ENCODE peak calls at places on chromosomes 6 and 20, in nine cellular contexts. A is pancreas; P is COR-L47; S is neural crest cell; L is Jurkat, Clone E6-1; C is fibroblast of the aortic adventitia; B is HFF-Myc; D is A549; G is GM23248. Q is an unnamed sample.

GRCh38 chr20:44714701-44715494 is at the start of gene CCN5:
- DNase-seq in G (peak), P (peak), L (no peak), D (peak), C (peak), B (no peak), S (no peak), A (peak), Q (peak)

GRCh38 chr6:45903959-45904358 is 111.7 kb downstream of the CLIC5 start:
- DNase-seq in D (no peak), B (no peak), L (no peak), C (no peak), P (no peak), S (no peak), A (no peak), G (no peak), Q (no peak)

GRCh38 chr20:25586877-25587276 is 1.5 kb upstream of the NINL start:
- DNase-seq in S (no peak), L (no peak), D (peak), A (no peak), C (no peak), G (peak), B (no peak), P (no peak), Q (no peak)

GRCh38 chr20:6919792-6920468 is 152.4 kb downstream of the BMP2 start:
- DNase-seq in P (peak), L (no peak), D (no peak), S (no peak), B (no peak), A (no peak), C (no peak), G (no peak), Q (no peak)

GRCh38 chr6:64280569-64280968 is 645.0 kb downstream of the PHF3 start:
- DNase-seq in A (no peak), B (no peak), C (peak), L (peak), D (peak), P (peak), G (peak), S (peak), Q (no peak)

GRCh38 chr6:37673436-37673835 is 24.2 kb downstream of the MDGA1 start:
- DNase-seq in G (no peak), B (no peak), A (no peak), S (no peak), P (no peak), L (no peak), C (no peak), D (no peak), Q (peak)

GRCh38 chr6:3402310-3403243 is 54.3 kb downstream of the SLC22A23 start:
- DNase-seq in S (no peak), C (no peak), B (no peak), L (no peak), G (no peak), A (no peak), D (no peak), P (no peak), Q (no peak)

GRCh38 chr6:133456934-133457333 is 215.8 kb downstream of the EYA4 start:
- DNase-seq in L (no peak), C (no peak), B (no peak), A (no peak), D (no peak), P (no peak), S (no peak), G (no peak), Q (no peak)

GRCh38 chr6:52286798-52287432 is 2.4 kb upstream of the MCM3 start:
- DNase-seq in L (peak), A (peak), B (no peak), C (peak), P (peak), D (peak), G (peak), S (peak), Q (peak)

GRCh38 chr20:31704225-31705119 is 18.2 kb downstream of the BCL2L1 start:
- DNase-seq in G (peak), C (peak), S (no peak), L (no peak), D (peak), P (no peak), A (peak), B (no peak), Q (no peak)

GRCh38 chr6:18269253-18269652 is 4.9 kb upstream of the DEK start:
- DNase-seq in L (peak), P (peak), S (no peak), C (peak), B (peak), G (peak), A (no peak), D (no peak), Q (no peak)

GRCh38 chr6:75467906-75468460 is 25.6 kb downstream of the FILIP1 start:
- DNase-seq in L (no peak), C (no peak), P (no peak), S (no peak), G (no peak), D (no peak), A (no peak), B (no peak), Q (no peak)

GRCh38 chr6:168088161-168089106 is 9.4 kb upstream of the FRMD1 start:
- DNase-seq in L (no peak), C (peak), B (peak), S (peak), A (peak), P (no peak), G (peak), D (no peak), Q (no peak)

GRCh38 chr6:14381225-14381887 is 263.8 kb downstream of the CD83 start:
- DNase-seq in B (no peak), P (peak), L (no peak), C (no peak), A (no peak), D (no peak), S (no peak), G (no peak), Q (peak)

GRCh38 chr6:4693566-4693965 is 82.6 kb upstream of the CDYL start:
- DNase-seq in A (no peak), B (no peak), C (no peak), D (no peak), L (no peak), P (no peak), G (no peak), S (no peak), Q (no peak)

GRCh38 chr6:166770216-166771116 is 143.4 kb upstream of the RPS6KA2 start:
- DNase-seq in S (no peak), A (no peak), G (peak), P (no peak), C (no peak), L (no peak), B (no peak), D (no peak), Q (no peak)

GRCh38 chr20:34546751-34547181 is 11.8 kb upstream of the MAP1LC3A start:
- DNase-seq in G (no peak), L (no peak), P (peak), S (no peak), C (no peak), B (no peak), D (no peak), A (no peak), Q (peak)

GRCh38 chr6:169932491-169932890 is 181.1 kb downstream of the ERMARD start:
- DNase-seq in G (no peak), D (no peak), P (no peak), L (no peak), S (no peak), C (no peak), B (no peak), A (no peak), Q (no peak)

GRCh38 chr6:44304282-44305199 is 8.6 kb downstream of the AARS2 start:
- DNase-seq in S (peak), A (no peak), G (peak), L (peak), D (peak), P (no peak), C (peak), B (no peak), Q (no peak)

GRCh38 chr20:39778847-39779641 is 816.9 kb downstream of the DHX35 start:
- DNase-seq in D (no peak), B (no peak), A (no peak), G (peak), P (no peak), S (no peak), C (peak), L (no peak), Q (no peak)

GRCh38 chr6:16850332-16851022 is 89.2 kb upstream of the ATXN1 start:
- DNase-seq in B (no peak), G (no peak), C (no peak), S (no peak), P (peak), D (no peak), A (no peak), L (no peak), Q (no peak)

GRCh38 chr6:13488015-13488895 is 855 bp upstream of the GFOD1 start:
- DNase-seq in A (peak), P (peak), S (peak), L (no peak), G (peak), C (peak), D (no peak), B (no peak), Q (no peak)

GRCh38 chr6:163260111-163260895 is 154.2 kb upstream of the QKI start:
- DNase-seq in P (peak), B (no peak), A (peak), D (no peak), S (no peak), L (no peak), C (peak), G (peak), Q (no peak)

GRCh38 chr20:63021356-63022321 is 14.9 kb upstream of the BHLHE23 start:
- DNase-seq in B (no peak), G (no peak), D (no peak), C (no peak), A (no peak), P (no peak), S (no peak), L (no peak), Q (no peak)

GRCh38 chr6:42510795-42511194 is 53.0 kb upstream of the UBR2 start:
- DNase-seq in G (no peak), P (no peak), C (no peak), B (no peak), S (no peak), L (no peak), D (no peak), A (no peak), Q (no peak)

GRCh38 chr6:26016326-26017275 is 54.0 kb downstream of the TRIM38 start:
- DNase-seq in C (no peak), D (no peak), G (peak), A (no peak), P (no peak), L (no peak), S (no peak), B (no peak), Q (no peak)

GRCh38 chr6:4491501-4492260 is 284.5 kb upstream of the CDYL start:
- DNase-seq in B (no peak), S (no peak), P (no peak), C (no peak), L (no peak), G (peak), D (no peak), A (no peak), Q (no peak)

GRCh38 chr6:128508588-128509296 is 11.7 kb downstream of the PTPRK start:
- DNase-seq in C (peak), S (no peak), L (no peak), A (no peak), P (no peak), G (peak), B (peak), D (peak), Q (no peak)

GRCh38 chr6:21827425-21828192 is 234.1 kb downstream of the SOX4 start:
- DNase-seq in G (no peak), D (no peak), C (no peak), S (no peak), B (no peak), P (no peak), A (no peak), L (no peak), Q (no peak)

GRCh38 chr6:71181565-71181964 is 107.0 kb upstream of the OGFRL1 start:
- DNase-seq in D (peak), A (no peak), G (peak), L (no peak), P (no peak), B (peak), S (no peak), C (peak), Q (no peak)

GRCh38 chr6:143397229-143398222 is 53.0 kb downstream of the ADAT2 start:
- DNase-seq in A (peak), C (peak), G (peak), L (peak), S (no peak), P (no peak), D (peak), B (peak), Q (no peak)

GRCh38 chr20:62232194-62232593 is 6.1 kb upstream of the OSBPL2 start:
- DNase-seq in D (no peak), A (no peak), C (no peak), G (no peak), P (no peak), S (no peak), B (no peak), L (no peak), Q (no peak)

GRCh38 chr6:39471954-39472659 is 149.6 kb upstream of the KCNK16 start:
- DNase-seq in D (no peak), C (no peak), A (no peak), B (no peak), S (no peak), G (no peak), L (peak), P (no peak), Q (no peak)

GRCh38 chr6:121765060-121765459 is 329.6 kb downstream of the GJA1 start:
- DNase-seq in L (no peak), A (no peak), S (no peak), D (no peak), G (no peak), B (no peak), P (no peak), C (no peak), Q (no peak)

GRCh38 chr20:4134861-4135379 is 119.6 kb upstream of the RNF24 start:
- DNase-seq in P (no peak), B (no peak), L (no peak), D (peak), C (no peak), A (no peak), S (no peak), G (no peak), Q (no peak)